ENCODE peak calls at places on chromosomes 12 and 14, in nine cellular contexts. One of them, this sample, is unnamed. For H3K36me3, the result is how much of the 10 kb centered on the place peaks cover.

GRCh38 chr14:92556863-92557543 is 43.4 kb downstream of the RIN3 start:
- DNase-seq in transverse colon: no peak
- DNase-seq in suprapubic skin: no peak
- DNase-seq in stomach: no peak
- DNase-seq in HCT116: no peak
- DNase-seq in Panc1: no peak
- DNase-seq in H1: no peak
- DNase-seq in K562: no peak
- DNase-seq in SK-N-SH: no peak
- DNase-seq in this sample: no peak

GRCh38 chr12:3273409-3273853 is 196.3 kb downstream of the TSPAN9 start:
- DNase-seq in transverse colon: no peak
- DNase-seq in suprapubic skin: no peak
- DNase-seq in stomach: no peak
- DNase-seq in HCT116: peak
- DNase-seq in Panc1: no peak
- DNase-seq in H1: no peak
- DNase-seq in K562: no peak
- DNase-seq in SK-N-SH: no peak
- DNase-seq in this sample: peak

GRCh38 chr12:62709321-62709720 is 225.6 kb downstream of the PPM1H start:
- DNase-seq in transverse colon: no peak
- DNase-seq in suprapubic skin: no peak
- DNase-seq in stomach: no peak
- DNase-seq in HCT116: no peak
- DNase-seq in Panc1: no peak
- DNase-seq in H1: no peak
- DNase-seq in K562: no peak
- DNase-seq in SK-N-SH: no peak
- DNase-seq in this sample: no peak

GRCh38 chr14:94940263-94940993 is 170.5 kb upstream of the GSC start:
- DNase-seq in transverse colon: no peak
- DNase-seq in suprapubic skin: no peak
- DNase-seq in stomach: no peak
- DNase-seq in HCT116: no peak
- DNase-seq in Panc1: no peak
- DNase-seq in H1: no peak
- DNase-seq in K562: no peak
- DNase-seq in SK-N-SH: no peak
- DNase-seq in this sample: no peak

GRCh38 chr12:53208877-53209463 is 1.9 kb upstream of the ITGB7 start:
- DNase-seq in transverse colon: no peak
- DNase-seq in suprapubic skin: peak
- DNase-seq in stomach: no peak
- DNase-seq in HCT116: no peak
- DNase-seq in Panc1: no peak
- DNase-seq in H1: no peak
- DNase-seq in K562: no peak
- DNase-seq in SK-N-SH: no peak
- DNase-seq in this sample: peak

GRCh38 chr14:83734431-83734830 is 1795.5 kb upstream of the FLRT2 start:
- DNase-seq in transverse colon: no peak
- DNase-seq in suprapubic skin: no peak
- DNase-seq in stomach: no peak
- DNase-seq in HCT116: no peak
- DNase-seq in Panc1: no peak
- DNase-seq in H1: no peak
- DNase-seq in K562: no peak
- DNase-seq in SK-N-SH: no peak
- DNase-seq in this sample: no peak

GRCh38 chr14:81323621-81324400 is 76.3 kb downstream of the STON2 start:
- DNase-seq in transverse colon: peak
- DNase-seq in suprapubic skin: no peak
- DNase-seq in stomach: peak
- DNase-seq in HCT116: peak
- DNase-seq in Panc1: no peak
- DNase-seq in H1: peak
- DNase-seq in K562: peak
- DNase-seq in SK-N-SH: no peak
- DNase-seq in this sample: no peak

GRCh38 chr12:24979971-24980730 is 31.2 kb upstream of the BCAT1 start:
- DNase-seq in transverse colon: no peak
- DNase-seq in suprapubic skin: no peak
- DNase-seq in stomach: no peak
- DNase-seq in HCT116: no peak
- DNase-seq in Panc1: no peak
- DNase-seq in H1: no peak
- DNase-seq in K562: no peak
- DNase-seq in SK-N-SH: no peak
- DNase-seq in this sample: no peak

GRCh38 chr14:88166616-88167015 is 156.5 kb downstream of the KCNK10 start:
- DNase-seq in transverse colon: no peak
- DNase-seq in suprapubic skin: no peak
- DNase-seq in stomach: no peak
- DNase-seq in HCT116: no peak
- DNase-seq in Panc1: no peak
- DNase-seq in H1: no peak
- DNase-seq in K562: no peak
- DNase-seq in SK-N-SH: no peak
- DNase-seq in this sample: no peak

GRCh38 chr12:25819713-25820112 is 138.8 kb upstream of the RASSF8 start:
- DNase-seq in transverse colon: no peak
- DNase-seq in suprapubic skin: no peak
- DNase-seq in stomach: no peak
- DNase-seq in HCT116: no peak
- DNase-seq in Panc1: no peak
- DNase-seq in H1: no peak
- DNase-seq in K562: no peak
- DNase-seq in SK-N-SH: no peak
- DNase-seq in this sample: no peak

GRCh38 chr12:28083816-28084678 is 106.2 kb upstream of the CCDC91 start:
- DNase-seq in transverse colon: no peak
- DNase-seq in suprapubic skin: no peak
- DNase-seq in stomach: no peak
- DNase-seq in HCT116: no peak
- DNase-seq in Panc1: no peak
- DNase-seq in H1: no peak
- DNase-seq in K562: no peak
- DNase-seq in SK-N-SH: no peak
- DNase-seq in this sample: no peak

GRCh38 chr12:123040106-123040505 is 59.6 kb downstream of the ARL6IP4 start:
- DNase-seq in transverse colon: no peak
- DNase-seq in suprapubic skin: no peak
- DNase-seq in stomach: no peak
- DNase-seq in HCT116: no peak
- DNase-seq in Panc1: no peak
- DNase-seq in H1: no peak
- DNase-seq in K562: no peak
- DNase-seq in SK-N-SH: no peak
- DNase-seq in this sample: no peak

GRCh38 chr12:124040286-124040685 is 67.3 kb downstream of the ZNF664 start:
- DNase-seq in transverse colon: no peak
- DNase-seq in suprapubic skin: no peak
- DNase-seq in stomach: no peak
- DNase-seq in HCT116: no peak
- DNase-seq in Panc1: no peak
- DNase-seq in H1: no peak
- DNase-seq in K562: no peak
- DNase-seq in SK-N-SH: no peak
- DNase-seq in this sample: no peak

GRCh38 chr14:96129128-96129736 is 75.4 kb upstream of the BDKRB2 start:
- DNase-seq in transverse colon: no peak
- DNase-seq in suprapubic skin: no peak
- DNase-seq in stomach: no peak
- DNase-seq in HCT116: no peak
- DNase-seq in Panc1: no peak
- DNase-seq in H1: no peak
- DNase-seq in K562: no peak
- DNase-seq in SK-N-SH: no peak
- DNase-seq in this sample: no peak

GRCh38 chr12:113248046-113248825 is 27.0 kb downstream of the TPCN1 start:
- DNase-seq in transverse colon: no peak
- DNase-seq in suprapubic skin: no peak
- DNase-seq in stomach: no peak
- DNase-seq in HCT116: no peak
- DNase-seq in Panc1: no peak
- DNase-seq in H1: no peak
- DNase-seq in K562: no peak
- DNase-seq in SK-N-SH: no peak
- DNase-seq in this sample: peak

GRCh38 chr12:89733579-89734201 is 25.1 kb upstream of the ATP2B1 start:
- DNase-seq in transverse colon: no peak
- DNase-seq in suprapubic skin: no peak
- DNase-seq in stomach: no peak
- DNase-seq in HCT116: no peak
- DNase-seq in Panc1: no peak
- DNase-seq in H1: no peak
- DNase-seq in K562: peak
- DNase-seq in SK-N-SH: no peak
- DNase-seq in this sample: no peak

GRCh38 chr14:81551471-81551870 is 17.8 kb upstream of the SEL1L start:
- DNase-seq in transverse colon: no peak
- DNase-seq in suprapubic skin: no peak
- DNase-seq in stomach: no peak
- DNase-seq in HCT116: no peak
- DNase-seq in Panc1: no peak
- DNase-seq in H1: no peak
- DNase-seq in K562: no peak
- DNase-seq in SK-N-SH: no peak
- DNase-seq in this sample: no peak

DNA sequence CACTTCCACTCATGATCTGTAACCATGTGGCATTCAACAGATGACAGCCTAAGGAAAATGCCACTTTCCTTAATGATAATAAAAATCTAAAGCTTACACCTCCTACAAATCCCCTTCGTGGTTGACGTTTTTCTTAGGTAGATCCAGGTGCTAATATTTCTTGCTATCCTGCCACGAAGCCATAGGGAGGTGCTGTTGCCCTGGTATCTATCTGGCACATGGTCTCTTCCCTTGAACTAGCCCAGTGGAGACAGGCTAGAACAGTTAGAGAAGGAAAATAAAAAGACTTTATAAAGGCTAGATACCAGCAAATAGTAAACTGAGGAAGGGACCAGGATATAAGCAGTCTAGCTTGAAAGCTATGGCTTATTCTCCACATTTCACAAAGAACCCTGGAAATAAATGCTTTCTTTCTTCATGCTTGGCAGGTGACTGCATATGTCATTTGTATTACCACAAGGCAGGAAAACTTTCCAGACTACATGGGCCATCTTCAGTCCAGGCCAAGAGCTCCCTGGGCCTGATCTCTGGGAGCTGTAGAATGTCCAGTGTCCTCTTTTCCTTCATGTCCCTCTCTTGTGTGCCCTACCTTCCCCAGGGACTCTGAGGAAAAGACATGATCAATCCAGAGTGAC is 15.3 kb downstream of the SPIC start:
- DNase-seq in transverse colon: peak
- DNase-seq in suprapubic skin: no peak
- DNase-seq in stomach: peak
- DNase-seq in HCT116: peak
- DNase-seq in Panc1: no peak
- DNase-seq in H1: peak
- DNase-seq in K562: peak
- DNase-seq in SK-N-SH: no peak
- DNase-seq in this sample: no peak
- TF ChIP-seq CTCF in transverse colon: peak
- TF ChIP-seq CTCF in suprapubic skin: peak
- TF ChIP-seq CTCF in stomach: no peak
- TF ChIP-seq CTCF in HCT116: peak
- TF ChIP-seq CTCF in Panc1: peak
- TF ChIP-seq CTCF in H1: peak
- TF ChIP-seq CTCF in K562: peak
- TF ChIP-seq CTCF in SK-N-SH: peak
- TF ChIP-seq CTCF in this sample: no peak

GRCh38 chr14:75258079-75258802 is 20.4 kb upstream of the FOS start:
- DNase-seq in transverse colon: peak
- DNase-seq in suprapubic skin: no peak
- DNase-seq in stomach: peak
- DNase-seq in HCT116: no peak
- DNase-seq in Panc1: no peak
- DNase-seq in H1: no peak
- DNase-seq in K562: no peak
- DNase-seq in SK-N-SH: no peak
- DNase-seq in this sample: no peak
- TF ChIP-seq POLR2AphosphoS5 in transverse colon: no peak
- TF ChIP-seq POLR2AphosphoS5 in suprapubic skin: no peak
- TF ChIP-seq POLR2AphosphoS5 in stomach: peak
- TF ChIP-seq POLR2AphosphoS5 in HCT116: no peak
- TF ChIP-seq POLR2AphosphoS5 in Panc1: no peak
- TF ChIP-seq POLR2AphosphoS5 in H1: no peak
- TF ChIP-seq POLR2AphosphoS5 in K562: no peak
- TF ChIP-seq POLR2AphosphoS5 in SK-N-SH: no peak
- TF ChIP-seq POLR2AphosphoS5 in this sample: no peak

GRCh38 chr12:50132505-50133135 is 20.6 kb downstream of the COX14 start:
- DNase-seq in transverse colon: no peak
- DNase-seq in suprapubic skin: no peak
- DNase-seq in stomach: no peak
- DNase-seq in HCT116: no peak
- DNase-seq in Panc1: no peak
- DNase-seq in H1: no peak
- DNase-seq in K562: no peak
- DNase-seq in SK-N-SH: peak
- DNase-seq in this sample: no peak

GRCh38 chr12:50127546-50127945 is 15.5 kb downstream of the COX14 start:
- DNase-seq in transverse colon: no peak
- DNase-seq in suprapubic skin: no peak
- DNase-seq in stomach: no peak
- DNase-seq in HCT116: no peak
- DNase-seq in Panc1: no peak
- DNase-seq in H1: no peak
- DNase-seq in K562: no peak
- DNase-seq in SK-N-SH: no peak
- DNase-seq in this sample: no peak

DNA sequence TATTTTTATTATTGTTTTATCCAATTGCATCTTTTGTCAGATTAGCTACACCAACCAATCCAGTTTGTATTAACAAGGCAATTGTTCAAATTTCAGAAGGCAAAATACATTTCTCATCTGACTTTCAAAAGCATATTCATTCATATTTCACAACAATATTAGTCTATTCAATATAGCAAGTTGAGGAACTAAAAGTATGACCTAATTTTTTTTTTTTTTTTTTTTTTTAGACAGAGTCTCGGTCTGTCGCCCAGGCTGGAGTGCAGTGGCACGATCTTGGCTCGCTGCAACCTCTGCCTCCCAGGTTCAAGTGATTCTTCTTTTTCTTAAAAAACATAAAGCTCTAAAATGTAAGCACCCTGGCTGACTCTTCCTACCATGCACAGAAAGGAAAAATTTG is 17.3 kb downstream of the COX14 start:
- DNase-seq in transverse colon: no peak
- DNase-seq in suprapubic skin: no peak
- DNase-seq in stomach: no peak
- DNase-seq in HCT116: no peak
- DNase-seq in Panc1: no peak
- DNase-seq in H1: no peak
- DNase-seq in K562: no peak
- DNase-seq in SK-N-SH: no peak
- DNase-seq in this sample: no peak
- H3K36me3 ChIP-seq in transverse colon: under half
- H3K36me3 ChIP-seq in suprapubic skin: half or more
- H3K36me3 ChIP-seq in stomach: under half
- H3K36me3 ChIP-seq in HCT116: under half
- H3K36me3 ChIP-seq in Panc1: under half
- H3K36me3 ChIP-seq in H1: under half
- H3K36me3 ChIP-seq in K562: half or more
- H3K36me3 ChIP-seq in SK-N-SH: under half
- H3K36me3 ChIP-seq in this sample: half or more

GRCh38 chr12:13044002-13044858 is at the start of gene FAM234B:
- DNase-seq in transverse colon: peak
- DNase-seq in suprapubic skin: peak
- DNase-seq in stomach: peak
- DNase-seq in HCT116: peak
- DNase-seq in Panc1: no peak
- DNase-seq in H1: peak
- DNase-seq in K562: peak
- DNase-seq in SK-N-SH: peak
- DNase-seq in this sample: peak
- TF ChIP-seq CTCF in transverse colon: no peak
- TF ChIP-seq CTCF in suprapubic skin: no peak
- TF ChIP-seq CTCF in stomach: no peak
- TF ChIP-seq CTCF in HCT116: no peak
- TF ChIP-seq CTCF in Panc1: peak
- TF ChIP-seq CTCF in H1: peak
- TF ChIP-seq CTCF in K562: no peak
- TF ChIP-seq CTCF in SK-N-SH: peak
- TF ChIP-seq CTCF in this sample: no peak